ENCODE peak calls at places on chromosome 14, in seven cellular contexts. Y is B cell, Q is Calu3, S is heart right ventricle, J is cardiac muscle cell, N is HFF-Myc, C is fibroblast of mammary gland. L is an unnamed sample.

GRCh38 chr14:22070119-22070982 is 396.7 kb upstream of the OR4E1 start:
- DNase-seq in C (peak; percentile 8), N (no peak), S (peak; percentile 34), Y (peak; percentile 34), J (peak; percentile 6), Q (no peak), L (no peak)

GRCh38 chr14:50667491-50668007 is 557 bp downstream of the SAV1 start:
- DNase-seq in J (no peak), N (no peak), Q (peak; percentile 54), Y (peak; percentile 80), C (no peak), S (no peak), L (no peak)

GRCh38 chr14:53855127-53855526 is 101.5 kb downstream of the BMP4 start:
- DNase-seq in Q (no peak), Y (no peak), S (no peak), J (no peak), N (no peak), C (no peak), L (no peak)

GRCh38 chr14:89303452-89304435 is 113.3 kb downstream of the FOXN3 start:
- DNase-seq in Q (no peak), J (peak; percentile 83), Y (peak; percentile 82), S (peak; percentile 29), C (peak; percentile 83), N (peak; percentile 65), L (no peak)

GRCh38 chr14:52313493-52313881 is 625 bp upstream of the PTGER2 start:
- DNase-seq in C (peak; percentile 61), Y (peak; percentile 9), Q (no peak), J (peak; percentile 50), S (no peak), N (no peak), L (no peak)

GRCh38 chr14:100551056-100551455 is 36.2 kb downstream of the BEGAIN start:
- DNase-seq in Q (no peak), N (no peak), C (no peak), Y (no peak), S (no peak), J (no peak), L (no peak)

GRCh38 chr14:30914812-30915211 is 40.5 kb downstream of the COCH start:
- DNase-seq in Y (no peak), N (no peak), Q (no peak), J (no peak), C (no peak), S (no peak), L (no peak)

GRCh38 chr14:40292664-40293063 is 860.4 kb upstream of the FBXO33 start:
- DNase-seq in J (no peak), Q (no peak), S (no peak), C (no peak), N (no peak), Y (peak; percentile 18), L (no peak)

GRCh38 chr14:74048291-74048690 is 29.1 kb downstream of the BBOF1 start:
- DNase-seq in Q (peak; percentile 24), S (no peak), C (no peak), Y (no peak), N (no peak), J (no peak), L (no peak)

GRCh38 chr14:21244546-21244945 is 24.7 kb downstream of the HNRNPC start:
- DNase-seq in Q (no peak), Y (no peak), N (no peak), C (peak; percentile 46), S (no peak), J (peak; percentile 43), L (no peak)

GRCh38 chr14:85959063-85959462 is 429.1 kb downstream of the FLRT2 start:
- DNase-seq in Y (no peak), N (no peak), S (no peak), C (no peak), J (no peak), Q (no peak), L (no peak)

GRCh38 chr14:76101980-76102379 is 49.7 kb upstream of the GPATCH2L start:
- DNase-seq in N (no peak), S (no peak), Y (no peak), Q (no peak), J (no peak), C (no peak), L (no peak)

DNA sequence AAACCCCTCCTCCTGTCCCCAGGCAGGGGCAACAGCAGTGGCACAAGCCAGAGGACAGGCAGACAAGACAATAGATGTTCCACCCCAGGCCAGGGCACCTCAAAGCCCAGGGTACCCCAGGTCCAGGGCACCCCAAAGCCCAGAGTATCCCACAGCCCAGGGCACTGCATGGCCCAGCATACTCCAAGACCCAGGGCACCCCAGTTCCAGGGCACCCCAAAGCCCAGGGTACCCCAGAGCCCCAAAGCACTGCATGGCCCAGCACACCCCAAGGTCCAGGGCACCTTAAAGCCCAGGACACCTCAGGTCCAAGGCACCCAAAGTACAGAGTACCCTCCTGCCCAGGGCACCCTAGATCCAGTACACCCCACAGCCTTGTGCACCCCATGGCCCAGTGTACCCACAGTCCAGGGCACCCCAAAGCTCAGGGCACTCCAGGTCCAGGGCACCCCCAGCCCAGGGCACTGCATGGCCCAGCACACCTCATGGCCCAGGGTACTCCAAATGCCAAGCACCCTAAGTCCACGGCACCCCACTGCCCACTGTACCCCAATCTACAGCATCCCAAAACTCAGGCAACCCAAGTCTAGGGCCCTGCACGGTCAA is 6.1 kb downstream of the JAG2 start:
- DNase-seq in S (no peak), Q (no peak), C (no peak), J (no peak), N (no peak), Y (no peak), L (no peak)
- TF ChIP-seq CTCF in S (no peak), Q (no peak), C (no peak), J (no peak), N (no peak), Y (no peak), L (no peak)

GRCh38 chr14:35944847-35945246 is 118.7 kb downstream of the BRMS1L start:
- DNase-seq in J (no peak), Y (no peak), N (no peak), Q (peak; percentile 62), S (no peak), C (no peak), L (no peak)
- TF ChIP-seq CTCF in J (no peak), Y (no peak), N (peak; percentile 15), Q (no peak), S (no peak), C (no peak), L (peak; percentile 38)

GRCh38 chr14:69839017-69839416 is 40.2 kb upstream of the SMOC1 start:
- DNase-seq in Y (no peak), C (no peak), S (no peak), J (no peak), N (no peak), Q (no peak), L (no peak)
- TF ChIP-seq CTCF in Y (no peak), C (no peak), S (no peak), J (no peak), N (no peak), Q (no peak), L (no peak)

GRCh38 chr14:94005324-94005723 is 8.2 kb downstream of the CCDC197 start:
- DNase-seq in S (no peak), Y (peak; percentile 25), J (no peak), N (no peak), C (no peak), Q (no peak), L (no peak)
- TF ChIP-seq CTCF in S (peak; percentile 46), Y (peak; percentile 74), J (peak; percentile 44), N (peak; percentile 48), C (peak; percentile 50), Q (peak; percentile 34), L (peak; percentile 59)

DNA sequence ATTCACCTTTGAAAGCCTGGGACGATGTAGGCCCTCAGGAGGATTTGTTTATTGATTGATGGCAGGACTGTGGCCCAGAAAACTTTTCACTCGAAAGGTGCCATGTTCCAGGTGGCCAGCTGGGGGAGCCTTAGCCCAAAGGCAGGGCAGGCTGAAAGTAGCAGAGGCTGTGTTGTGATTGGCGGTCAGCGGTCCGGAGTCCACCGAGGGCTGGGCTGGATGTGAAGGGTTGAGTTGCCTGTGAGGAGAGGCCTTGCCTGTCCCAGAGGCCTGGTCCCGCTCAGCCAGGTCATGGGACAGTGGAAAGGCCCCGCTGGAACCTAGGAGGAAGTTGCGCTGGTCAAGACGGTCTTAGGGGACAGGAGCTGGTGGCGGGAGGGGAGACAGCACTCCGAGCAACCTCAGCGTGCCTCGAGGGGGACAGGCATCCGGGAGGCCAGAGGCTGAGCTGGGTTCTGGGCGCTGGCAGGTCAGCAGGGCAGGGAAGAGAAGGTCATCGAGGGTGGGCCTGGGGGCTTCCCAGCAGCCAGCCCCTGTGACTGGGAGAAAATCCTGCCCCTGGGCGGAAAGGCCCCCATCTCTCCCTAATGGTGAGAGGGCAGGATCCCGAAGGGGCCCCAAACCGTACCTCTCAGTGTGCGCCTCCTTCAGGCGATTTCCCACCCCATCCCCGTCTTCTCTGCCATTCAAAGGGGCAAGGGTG is 26.3 kb downstream of the CMA1 start:
- DNase-seq in Y (peak; percentile 55), N (no peak), C (peak; percentile 18), S (peak; percentile 29), Q (peak; percentile 68), J (peak; percentile 53), L (peak; percentile 40)
- TF ChIP-seq CTCF in Y (peak; percentile 70), N (peak; percentile 69), C (peak; percentile 61), S (peak; percentile 61), Q (peak; percentile 24), J (peak; percentile 74), L (peak; percentile 62)